ENCODE peak calls at places on chromosome 21, in five cellular contexts. One of them, this sample, is unnamed.

GRCh38 chr21:41254090-41254700 is 62.4 kb upstream of the FAM3B start:
- DNase-seq in ovary: no peak
- DNase-seq in stimulated activated CD4-positive, alpha-beta T cell treated with anti-CD3 and anti-CD28 coated beads, Interleukin-1b, Interleukin-23, amount 100 ng/mL, for 24 hours: no peak
- DNase-seq in NCI-H2107: no peak
- DNase-seq in lower leg skin: no peak
- DNase-seq in this sample: no peak

GRCh38 chr21:43707462-43707861 is 11.5 kb upstream of the PDXK start:
- DNase-seq in ovary: no peak
- DNase-seq in stimulated activated CD4-positive, alpha-beta T cell treated with anti-CD3 and anti-CD28 coated beads, Interleukin-1b, Interleukin-23, amount 100 ng/mL, for 24 hours: no peak
- DNase-seq in NCI-H2107: no peak
- DNase-seq in lower leg skin: no peak
- DNase-seq in this sample: peak

GRCh38 chr21:35924714-35925301 is 135.5 kb downstream of the SETD4 start:
- DNase-seq in ovary: no peak
- DNase-seq in stimulated activated CD4-positive, alpha-beta T cell treated with anti-CD3 and anti-CD28 coated beads, Interleukin-1b, Interleukin-23, amount 100 ng/mL, for 24 hours: no peak
- DNase-seq in NCI-H2107: no peak
- DNase-seq in lower leg skin: no peak
- DNase-seq in this sample: peak

GRCh38 chr21:36504067-36505058 is 24.4 kb upstream of the CLDN14 start:
- DNase-seq in ovary: no peak
- DNase-seq in stimulated activated CD4-positive, alpha-beta T cell treated with anti-CD3 and anti-CD28 coated beads, Interleukin-1b, Interleukin-23, amount 100 ng/mL, for 24 hours: peak
- DNase-seq in NCI-H2107: no peak
- DNase-seq in lower leg skin: no peak
- DNase-seq in this sample: no peak

GRCh38 chr21:34907783-34908423 is 141.2 kb downstream of the RUNX1 start:
- DNase-seq in ovary: no peak
- DNase-seq in stimulated activated CD4-positive, alpha-beta T cell treated with anti-CD3 and anti-CD28 coated beads, Interleukin-1b, Interleukin-23, amount 100 ng/mL, for 24 hours: no peak
- DNase-seq in NCI-H2107: no peak
- DNase-seq in lower leg skin: no peak
- DNase-seq in this sample: no peak

GRCh38 chr21:15496896-15497295 is 232.9 kb upstream of the USP25 start:
- DNase-seq in ovary: no peak
- DNase-seq in stimulated activated CD4-positive, alpha-beta T cell treated with anti-CD3 and anti-CD28 coated beads, Interleukin-1b, Interleukin-23, amount 100 ng/mL, for 24 hours: no peak
- DNase-seq in NCI-H2107: no peak
- DNase-seq in lower leg skin: no peak
- DNase-seq in this sample: no peak

GRCh38 chr21:39386194-39386593 is 37.3 kb upstream of the HMGN1 start:
- DNase-seq in ovary: peak
- DNase-seq in stimulated activated CD4-positive, alpha-beta T cell treated with anti-CD3 and anti-CD28 coated beads, Interleukin-1b, Interleukin-23, amount 100 ng/mL, for 24 hours: no peak
- DNase-seq in NCI-H2107: no peak
- DNase-seq in lower leg skin: no peak
- DNase-seq in this sample: peak

GRCh38 chr21:38948981-38949380 is 143.3 kb downstream of the ETS2 start:
- DNase-seq in ovary: no peak
- DNase-seq in stimulated activated CD4-positive, alpha-beta T cell treated with anti-CD3 and anti-CD28 coated beads, Interleukin-1b, Interleukin-23, amount 100 ng/mL, for 24 hours: no peak
- DNase-seq in NCI-H2107: no peak
- DNase-seq in lower leg skin: no peak
- DNase-seq in this sample: no peak

GRCh38 chr21:42684109-42684916 is 30.9 kb downstream of the PDE9A start:
- DNase-seq in ovary: no peak
- DNase-seq in stimulated activated CD4-positive, alpha-beta T cell treated with anti-CD3 and anti-CD28 coated beads, Interleukin-1b, Interleukin-23, amount 100 ng/mL, for 24 hours: no peak
- DNase-seq in NCI-H2107: no peak
- DNase-seq in lower leg skin: no peak
- DNase-seq in this sample: peak